ENCODE peak calls at places on chromosomes 3 and 15, in six cellular contexts. T is NCI-H345; S is A549; W is hippocampal formation; I is activated gamma-delta T cell treated with anti-CD3 and anti-CD28 coated beads, Interleukin-2, amount 50 U/mL, for 16 hours; B is GM03348. O is an unnamed sample.

GRCh38 chr3:169550284-169550683 is 113.2 kb downstream of the MECOM start:
- DNase-seq in T (no peak), S (no peak), W (no peak), I (no peak), B (no peak), O (no peak)

GRCh38 chr3:63967675-63968611 is 55.4 kb downstream of the PSMD6 start:
- DNase-seq in T (no peak), S (no peak), W (peak), I (no peak), B (peak), O (no peak)

GRCh38 chr3:193928354-193929209 is 207.4 kb upstream of the HES1 start:
- DNase-seq in T (no peak), S (peak), W (no peak), I (no peak), B (no peak), O (no peak)

GRCh38 chr3:172397716-172398405 is 50.4 kb downstream of the GHSR start:
- DNase-seq in T (no peak), S (peak), W (no peak), I (no peak), B (no peak), O (no peak)

GRCh38 chr3:61685755-61686154 is 124.4 kb downstream of the PTPRG start:
- DNase-seq in T (peak), S (no peak), W (no peak), I (no peak), B (no peak), O (no peak)

GRCh38 chr15:65082303-65082958 is 5.9 kb downstream of the KBTBD13 start:
- DNase-seq in T (no peak), S (no peak), W (no peak), I (no peak), B (no peak), O (no peak)

GRCh38 chr15:90451215-90451850 is 63.3 kb downstream of the IQGAP1 start:
- DNase-seq in T (peak), S (peak), W (no peak), I (no peak), B (peak), O (peak)

GRCh38 chr3:50664959-50665602 is 9.6 kb upstream of the DOCK3 start:
- DNase-seq in T (no peak), S (no peak), W (no peak), I (no peak), B (no peak), O (no peak)

GRCh38 chr3:186320862-186321568 is 41.0 kb downstream of the DGKG start:
- DNase-seq in T (peak), S (no peak), W (no peak), I (no peak), B (no peak), O (no peak)

GRCh38 chr3:52240059-52240885 is 1.3 kb upstream of the TWF2 start:
- DNase-seq in T (peak), S (peak), W (peak), I (peak), B (peak), O (no peak)

O was measured in NCI-H2107.